ENCODE peak calls at places on chromosome X, in four cellular contexts. A is choroid plexus epithelial cell, G is right atrium auricular region, P is kidney tubule cell. S is an unnamed sample.

GRCh38 chrX:23779025-23779424 is 3.9 kb upstream of the SAT1 start:
- DNase-seq in A (peak), G (no peak), P (peak), S (peak)

GRCh38 chrX:19695884-19696283 is 180.6 kb upstream of the MAP3K15 start:
- DNase-seq in A (no peak), G (no peak), P (no peak), S (no peak)

GRCh38 chrX:145292208-145292607 is 44.9 kb downstream of the SPANXN1 start:
- DNase-seq in A (no peak), G (no peak), P (no peak), S (no peak)

GRCh38 chrX:13778916-13779315 is 38.0 kb downstream of the GPM6B start:
- DNase-seq in A (peak), G (no peak), P (peak), S (no peak)

GRCh38 chrX:123779908-123780396 is 47.1 kb upstream of the THOC2 start:
- DNase-seq in A (no peak), G (no peak), P (no peak), S (no peak)

GRCh38 chrX:118901991-118902390 is 72.4 kb upstream of the LONRF3 start:
- DNase-seq in A (no peak), G (no peak), P (no peak), S (no peak)

GRCh38 chrX:129360175-129360574 is 163.1 kb downstream of the SMARCA1 start:
- DNase-seq in A (peak), G (no peak), P (peak), S (peak)

GRCh38 chrX:110044531-110045249 is 41.8 kb downstream of the TMEM164 start:
- DNase-seq in A (no peak), G (no peak), P (no peak), S (no peak)

GRCh38 chrX:11143931-11144678 is 33.0 kb downstream of the HCCS start:
- DNase-seq in A (peak), G (peak), P (peak), S (peak)

GRCh38 chrX:153494061-153494460 is 719 bp upstream of the BGN start:
- DNase-seq in A (peak), G (peak), P (no peak), S (no peak)

GRCh38 chrX:68703849-68704248 is 56.4 kb downstream of the STARD8 start:
- DNase-seq in A (no peak), G (no peak), P (no peak), S (no peak)

S was measured in OCI-LY7.